ENCODE peak calls at places on chromosomes 11 and 22, in six cellular contexts. Z is H9, H is endothelial cell of umbilical vein, D is HCT116, C is fibroblast of lung, O is hepatocyte. N is an unnamed sample.

GRCh38 chr11:129979046-129979605 is 23.5 kb downstream of the PRDM10 start:
- DNase-seq in C (no peak), H (no peak), D (no peak), O (no peak), Z (no peak), N (no peak)

GRCh38 chr11:126498281-126498680 is 142.8 kb downstream of the ST3GAL4 start:
- DNase-seq in O (no peak), D (no peak), Z (no peak), C (no peak), H (no peak), N (no peak)

GRCh38 chr11:132911186-132911585 is 621.1 kb downstream of the OPCML start:
- DNase-seq in Z (no peak), O (peak; percentile 53), D (no peak), C (peak; percentile 90), H (no peak), N (no peak)

GRCh38 chr11:71286701-71287643 is 34.6 kb upstream of the SHANK2 start:
- DNase-seq in O (no peak), H (no peak), D (no peak), Z (peak; percentile 28), C (peak; percentile 98), N (peak; percentile 50)

GRCh38 chr11:79055866-79056632 is 384.8 kb downstream of the TENM4 start:
- DNase-seq in C (peak; percentile 91), D (no peak), Z (no peak), H (no peak), O (no peak), N (no peak)

GRCh38 chr11:118002541-118003019 is 16.4 kb downstream of the IL10RA start:
- DNase-seq in Z (no peak), C (no peak), D (no peak), H (no peak), O (peak; percentile 55), N (no peak)

GRCh38 chr11:14422052-14422813 is 63.2 kb upstream of the RRAS2 start:
- DNase-seq in D (peak; percentile 45), C (peak; percentile 100), Z (peak; percentile 90), O (peak; percentile 89), H (peak; percentile 98), N (peak; percentile 91)

GRCh38 chr22:44783091-44783490 is 30.7 kb downstream of the ARHGAP8 start:
- DNase-seq in O (no peak), D (no peak), Z (no peak), C (no peak), H (no peak), N (no peak)

GRCh38 chr11:33444835-33445594 is 187.8 kb downstream of the HIPK3 start:
- DNase-seq in H (peak; percentile 12), C (peak; percentile 54), O (no peak), Z (no peak), D (no peak), N (no peak)

GRCh38 chr22:28243539-28243938 is 324.5 kb upstream of the PITPNB start:
- DNase-seq in C (peak; percentile 88), D (no peak), O (no peak), H (no peak), Z (no peak), N (no peak)

GRCh38 chr11:96241351-96241841 is 101.6 kb downstream of the MAML2 start:
- DNase-seq in O (peak; percentile 46), D (no peak), C (no peak), H (no peak), Z (no peak), N (no peak)

GRCh38 chr22:46028069-46028991 is 51.4 kb upstream of the WNT7B start:
- DNase-seq in Z (no peak), H (no peak), O (no peak), D (no peak), C (no peak), N (no peak)

GRCh38 chr22:46025225-46025972 is 48.4 kb upstream of the WNT7B start:
- DNase-seq in D (no peak), O (no peak), Z (no peak), H (no peak), C (no peak), N (no peak)

GRCh38 chr22:46027219-46028068 is 50.5 kb upstream of the WNT7B start:
- DNase-seq in C (no peak), H (no peak), D (no peak), O (peak; percentile 78), Z (no peak), N (no peak)

GRCh38 chr22:46025973-46026906 is 49.3 kb upstream of the WNT7B start:
- DNase-seq in O (no peak), H (no peak), D (no peak), Z (no peak), C (no peak), N (no peak)

GRCh38 chr22:46026907-46027218 is 49.9 kb upstream of the WNT7B start:
- DNase-seq in D (no peak), C (no peak), Z (no peak), H (no peak), O (no peak), N (no peak)
- H3K4me2 ChIP-seq in D (no peak overlapping the region), C (peak overlapping the region; percentile 66), Z (peak overlapping the region; percentile 32), H (peak overlapping the region; percentile 63), O (peak overlapping the region; percentile 83), N (peak overlapping the region; percentile 80)

GRCh38 chr11:11491589-11491988 is 130.2 kb downstream of the GALNT18 start:
- DNase-seq in D (no peak), Z (no peak), O (no peak), C (no peak), H (no peak), N (no peak)

GRCh38 chr11:11494348-11494747 is 127.5 kb downstream of the GALNT18 start:
- DNase-seq in C (no peak), O (no peak), Z (no peak), D (no peak), H (no peak), N (no peak)

GRCh38 chr11:11496879-11497278 is 124.9 kb downstream of the GALNT18 start:
- DNase-seq in O (no peak), C (no peak), Z (no peak), D (no peak), H (no peak), N (no peak)

GRCh38 chr11:11491014-11491413 is 130.8 kb downstream of the GALNT18 start:
- DNase-seq in Z (no peak), O (no peak), C (no peak), D (no peak), H (no peak), N (no peak)

GRCh38 chr11:11493698-11494097 is 128.1 kb downstream of the GALNT18 start:
- DNase-seq in H (no peak), O (no peak), C (no peak), D (no peak), Z (no peak), N (no peak)
- TF ChIP-seq CTCF in H (no peak), O (no peak), C (no peak), D (no peak), Z (no peak), N (peak; percentile 3)

GRCh38 chr11:113417428-113417827 is 29.8 kb downstream of the ANKK1 start:
- DNase-seq in O (no peak), C (no peak), Z (no peak), D (no peak), H (no peak), N (no peak)
- H2AFZ ChIP-seq in O (no peak overlapping the region), C (no peak overlapping the region), Z (no peak overlapping the region), D (no peak overlapping the region), H (no peak overlapping the region), N (no peak overlapping the region)

GRCh38 chr22:30806391-30806861 is 111.8 kb downstream of the OSBP2 start:
- DNase-seq in O (no peak), Z (peak; percentile 76), C (peak; percentile 88), H (peak; percentile 69), D (peak; percentile 66), N (peak; percentile 52)
- H3K4me2 ChIP-seq in O (no peak overlapping the region), Z (no peak overlapping the region), C (no peak overlapping the region), H (no peak overlapping the region), D (peak overlapping the region; percentile 74), N (peak overlapping the region; percentile 34)

GRCh38 chr11:93890441-93891051 is 40.1 kb upstream of the VSTM5 start:
- DNase-seq in D (no peak), Z (no peak), O (no peak), H (no peak), C (no peak), N (no peak)

DNA sequence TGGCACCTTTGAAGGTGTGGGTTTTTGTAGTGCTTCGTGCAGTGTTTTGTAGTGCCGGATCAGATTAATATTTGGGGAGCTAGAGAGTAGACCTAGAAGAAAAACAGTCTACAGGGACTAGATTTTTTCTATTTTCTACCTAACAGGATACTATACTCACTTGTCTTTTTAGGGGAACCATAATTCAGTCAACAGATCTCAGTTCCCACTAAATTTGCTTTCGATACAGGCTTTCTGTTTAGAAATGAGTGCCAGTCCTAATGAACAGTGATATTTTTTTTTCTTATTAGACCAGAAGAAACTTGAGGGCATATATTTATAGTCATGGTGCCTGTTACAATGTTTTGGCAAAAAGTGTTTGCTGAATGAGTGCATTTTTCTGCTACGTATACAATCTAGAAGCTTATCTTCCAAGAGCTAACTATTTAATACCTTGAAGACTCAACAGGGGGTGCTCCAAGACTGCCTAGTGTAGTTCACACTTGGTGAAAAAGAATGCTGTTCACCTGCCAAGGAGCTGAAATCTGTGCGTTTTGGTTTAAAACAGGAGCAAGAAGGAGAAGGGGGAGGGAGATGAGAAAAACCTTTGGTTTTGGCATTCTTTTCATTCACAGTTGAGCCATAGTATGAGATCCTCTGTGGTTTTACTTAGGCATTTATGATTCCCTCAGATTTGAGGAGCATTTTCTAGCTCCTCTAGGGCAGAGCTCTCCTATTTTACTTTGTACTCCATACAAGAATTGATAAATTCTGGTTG is 44.9 kb upstream of the VSTM5 start:
- DNase-seq in Z (no peak), D (peak; percentile 59), C (peak; percentile 88), H (peak; percentile 40), O (peak; percentile 85), N (peak; percentile 38)
- TF ChIP-seq CTCF in Z (peak; percentile 81), D (peak; percentile 65), C (peak; percentile 73), H (peak; percentile 20), O (peak; percentile 87), N (peak; percentile 82)

DNA sequence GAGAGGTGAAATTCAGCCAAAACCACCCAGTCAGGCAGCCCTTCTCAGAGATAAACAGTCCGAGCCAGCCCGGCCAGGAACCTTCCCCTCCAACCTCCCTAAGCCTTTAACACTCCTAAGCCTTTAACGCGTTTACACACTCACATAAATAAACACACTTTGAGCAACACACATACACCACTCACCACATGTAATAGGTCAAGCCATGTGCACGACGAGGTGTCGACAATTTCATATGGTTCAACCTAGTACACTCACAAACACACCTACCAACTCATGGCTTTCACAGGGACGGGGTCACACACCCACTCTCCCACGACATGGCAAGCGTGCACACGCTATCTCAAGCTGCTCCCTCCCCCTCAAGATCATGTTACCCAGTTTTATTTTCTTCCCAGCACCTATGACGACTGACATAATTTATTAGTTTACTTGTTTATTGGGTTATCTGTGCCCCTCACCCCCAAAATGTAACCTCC is 15.5 kb downstream of the SLC43A1 start:
- DNase-seq in O (no peak), C (no peak), H (no peak), Z (no peak), D (no peak), N (no peak)
- H2AFZ ChIP-seq in O (peak overlapping the region; percentile 47), C (peak overlapping the region; percentile 70), H (peak overlapping the region; percentile 82), Z (no peak overlapping the region), D (peak overlapping the region; percentile 68), N (peak overlapping the region; percentile 88)

GRCh38 chr11:22454461-22454860 is 116.3 kb downstream of the SLC17A6 start:
- DNase-seq in D (no peak), O (no peak), C (peak; percentile 72), H (no peak), Z (no peak), N (no peak)
- H3K4me2 ChIP-seq in D (no peak overlapping the region), O (no peak overlapping the region), C (no peak overlapping the region), H (no peak overlapping the region), Z (no peak overlapping the region), N (no peak overlapping the region)